ENCODE peak calls at places on chromosomes 3 and 15, in five cellular contexts. A, G, W, P and C are unnamed samples.

GRCh38 chr3:101939391-101939790 is 90.1 kb downstream of the NFKBIZ start:
- DNase-seq in A (no peak), W (no peak), P (no peak), G (no peak), C (no peak)

GRCh38 chr15:95262866-95263564 is 1031.7 kb downstream of the MCTP2 start:
- DNase-seq in G (peak), A (no peak), P (no peak), W (peak), C (no peak)

GRCh38 chr3:43783987-43784639 is 93.4 kb downstream of the ABHD5 start:
- DNase-seq in P (no peak), A (no peak), W (no peak), G (no peak), C (no peak)

GRCh38 chr15:91253605-91254004 is 153.5 kb downstream of the SV2B start:
- DNase-seq in G (no peak), A (no peak), P (no peak), W (no peak), C (no peak)

GRCh38 chr3:94928921-94929320 is 866.1 kb downstream of the NSUN3 start:
- DNase-seq in P (no peak), W (peak), A (no peak), G (no peak), C (no peak)

GRCh38 chr3:50236484-50237132 is 604 bp downstream of the GNAI2 start:
- DNase-seq in W (no peak), A (no peak), P (no peak), G (no peak), C (no peak)

GRCh38 chr3:146218880-146219866 is 31.7 kb downstream of the PLSCR4 start:
- DNase-seq in W (peak), P (peak), G (peak), A (peak), C (no peak)

GRCh38 chr3:187999821-188000220 is 154.1 kb upstream of the LPP start:
- DNase-seq in A (no peak), P (no peak), G (no peak), W (peak), C (no peak)

GRCh38 chr15:48696627-48697312 is 51.3 kb upstream of the FBN1 start:
- DNase-seq in P (no peak), G (peak), W (peak), A (no peak), C (no peak)

GRCh38 chr15:92082217-92082843 is 228.8 kb downstream of the SLCO3A1 start:
- DNase-seq in P (peak), W (peak), G (peak), A (peak), C (peak)

GRCh38 chr15:31255176-31255510 is 71.5 kb upstream of the KLF13 start:
- DNase-seq in A (no peak), P (no peak), G (no peak), W (no peak), C (no peak)

GRCh38 chr15:39756806-39757522 is 25.7 kb downstream of the FSIP1 start:
- DNase-seq in A (peak), W (peak), G (no peak), P (peak), C (peak)

GRCh38 chr15:35288580-35288979 is 203.5 kb upstream of the NANOGP8 start:
- DNase-seq in A (no peak), G (no peak), P (no peak), W (no peak), C (no peak)

GRCh38 chr15:75648156-75649000 is 666 bp downstream of the SNX33 start:
- DNase-seq in G (peak), P (no peak), A (peak), W (peak), C (no peak)

GRCh38 chr3:187066228-187066995 is 72.9 kb downstream of the RPL39L start:
- DNase-seq in A (peak), W (peak), G (no peak), P (no peak), C (no peak)

GRCh38 chr3:195129644-195130492 is 141.1 kb downstream of the XXYLT1 start:
- DNase-seq in G (no peak), A (no peak), W (peak), P (no peak), C (no peak)

GRCh38 chr3:175150812-175151411 is 291.8 kb downstream of the NAALADL2 start:
- DNase-seq in W (no peak), G (no peak), A (no peak), P (no peak), C (no peak)

GRCh38 chr3:83953417-83954089 is 1005.2 kb upstream of the CADM2 start:
- DNase-seq in W (no peak), P (no peak), G (no peak), A (no peak), C (no peak)

GRCh38 chr15:59104912-59105732 is at the start of gene CCNB2:
- DNase-seq in A (peak), P (peak), G (peak), W (peak), C (peak)

GRCh38 chr15:59111267-59111666 is 6.3 kb downstream of the CCNB2 start:
- DNase-seq in A (no peak), W (no peak), P (no peak), G (no peak), C (no peak)

GRCh38 chr15:59104602-59104911 is 389 bp upstream of the CCNB2 start:
- DNase-seq in P (no peak), G (no peak), A (no peak), W (no peak), C (no peak)

DNA sequence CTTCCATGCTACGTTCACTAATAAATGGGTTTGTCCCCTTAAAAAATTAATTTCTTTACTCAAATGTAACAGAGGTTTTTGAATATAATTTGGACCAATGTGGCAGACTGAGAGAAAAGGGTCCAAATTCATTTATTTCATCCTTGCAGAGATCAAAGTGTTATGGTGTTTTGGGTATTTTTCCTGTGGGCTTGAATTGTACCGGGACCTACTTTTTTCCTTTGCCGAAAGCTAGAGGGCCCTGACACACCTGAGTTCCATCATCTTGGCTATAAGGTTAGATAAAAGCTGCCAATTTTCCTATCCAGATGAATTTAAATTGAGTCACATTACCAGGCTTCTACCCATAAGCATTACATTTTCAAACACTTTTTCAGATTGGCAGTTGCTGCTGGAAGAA is 893 bp downstream of the CCNB2 start:
- DNase-seq in W (no peak), G (no peak), P (no peak), A (no peak), C (no peak)
- TF ChIP-seq CTCF in W (peak), G (no peak), P (peak), A (no peak), C (no peak)

GRCh38 chr3:48765376-48765775 is 48.4 kb upstream of the IP6K2 start:
- DNase-seq in G (no peak), A (no peak), P (no peak), W (peak), C (no peak)
- TF ChIP-seq CTCF in G (no peak), A (no peak), P (peak), W (peak), C (no peak)

GRCh38 chr15:69490356-69491050 is 37.9 kb downstream of the RPLP1 start:
- DNase-seq in G (no peak), P (no peak), A (no peak), W (no peak), C (no peak)

GRCh38 chr15:69493406-69493805 is 40.8 kb downstream of the RPLP1 start:
- DNase-seq in G (no peak), P (no peak), W (no peak), A (no peak), C (no peak)

GRCh38 chr15:69497076-69497475 is 44.5 kb downstream of the RPLP1 start:
- DNase-seq in P (no peak), W (no peak), G (no peak), A (no peak), C (no peak)

GRCh38 chr15:69489101-69489571 is 36.5 kb downstream of the RPLP1 start:
- DNase-seq in W (peak), G (no peak), P (no peak), A (no peak), C (no peak)

DNA sequence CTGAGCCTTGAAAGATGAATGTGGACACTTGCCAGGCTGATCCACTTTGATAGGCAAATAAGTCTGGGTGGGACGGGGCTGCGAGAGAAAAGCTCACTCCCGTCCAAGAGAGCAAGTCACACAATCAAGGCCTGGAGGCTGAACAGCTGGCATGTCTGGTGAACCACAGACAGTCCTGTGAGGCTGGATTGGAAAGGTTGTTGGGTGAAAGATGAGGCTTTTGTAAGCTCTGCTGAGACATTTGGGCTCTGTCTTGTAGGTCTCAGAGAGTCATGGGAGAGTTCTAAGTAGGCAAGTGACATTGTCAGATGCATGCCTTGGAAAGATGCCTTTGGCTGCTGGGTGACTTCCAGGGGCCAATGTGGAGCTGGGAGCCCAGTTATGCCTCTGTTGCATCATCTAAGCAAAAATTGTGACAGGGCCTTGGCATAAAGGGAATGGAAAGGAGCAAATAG is 38.5 kb downstream of the RPLP1 start:
- DNase-seq in W (peak), P (no peak), G (no peak), A (no peak), C (no peak)
- TF ChIP-seq CTCF in W (no peak), P (no peak), G (no peak), A (no peak), C (no peak)

DNA sequence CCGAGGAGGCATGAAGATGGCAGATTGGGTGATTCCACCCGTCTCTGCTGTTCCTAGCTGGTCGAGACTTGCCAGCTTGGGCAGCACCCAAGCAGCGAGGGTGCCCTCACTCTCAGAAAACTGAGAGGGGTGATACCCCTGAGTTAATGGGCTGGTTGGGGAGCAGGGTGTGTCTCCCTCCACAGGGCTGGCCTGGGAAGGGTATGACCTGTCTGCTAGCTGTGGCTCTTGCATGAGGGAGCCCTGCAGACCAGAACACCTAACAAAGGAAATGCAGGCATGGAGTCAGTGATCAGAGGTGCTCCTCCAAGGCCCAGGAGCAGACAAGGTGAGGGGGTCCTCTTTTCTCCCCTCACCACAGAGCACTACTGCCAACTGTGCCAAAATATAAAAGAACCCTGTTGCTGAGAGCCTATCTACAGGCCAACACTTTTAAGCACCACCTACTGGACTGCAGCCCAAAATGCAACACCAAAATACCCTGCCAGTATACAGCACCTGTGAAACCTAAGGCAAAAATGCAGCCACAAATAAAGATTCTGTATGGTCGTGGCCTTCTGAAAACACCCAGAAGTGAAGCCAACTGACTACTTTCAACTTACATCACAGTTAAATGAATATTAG is 35.8 kb upstream of the PPM1L start:
- DNase-seq in W (no peak), G (no peak), P (no peak), A (no peak), C (no peak)
- TF ChIP-seq CTCF in W (peak), G (no peak), P (peak), A (peak), C (no peak)

DNA sequence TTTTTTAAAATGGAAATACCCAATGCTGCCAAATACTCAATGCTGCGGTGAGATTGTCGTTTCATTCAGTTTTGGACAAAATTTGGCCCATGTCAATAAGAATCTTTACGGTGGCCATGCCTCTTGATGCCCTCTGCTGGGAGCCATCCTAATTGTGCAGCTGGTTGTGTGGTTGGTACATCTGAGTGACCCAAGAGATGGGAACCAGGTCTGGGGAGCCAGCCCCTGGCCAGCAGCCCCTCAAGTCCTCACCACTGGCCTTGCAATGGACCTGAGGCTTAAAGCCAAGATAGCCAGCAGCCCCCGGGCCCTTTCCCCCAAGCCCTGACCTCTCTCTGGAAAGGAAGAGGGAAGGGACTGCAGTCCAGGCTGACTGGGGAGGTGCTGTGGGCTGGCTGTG is 36.4 kb upstream of the ESYT3 start:
- DNase-seq in P (no peak), A (no peak), G (no peak), W (peak), C (no peak)
- TF ChIP-seq CTCF in P (no peak), A (no peak), G (no peak), W (peak), C (no peak)

GRCh38 chr3:122188758-122189157 is 5.3 kb downstream of the CASR start:
- DNase-seq in G (no peak), W (no peak), A (no peak), P (no peak), C (no peak)

GRCh38 chr3:122183521-122183892 is at the start of gene CASR:
- DNase-seq in G (no peak), A (peak), W (no peak), P (no peak), C (no peak)

GRCh38 chr3:122183893-122184590 is 574 bp downstream of the CASR start:
- DNase-seq in P (no peak), G (no peak), A (peak), W (no peak), C (no peak)

GRCh38 chr3:122186372-122186771 is 2.9 kb downstream of the CASR start:
- DNase-seq in W (no peak), G (no peak), A (no peak), P (no peak), C (no peak)

GRCh38 chr3:122184591-122184929 is 1.1 kb downstream of the CASR start:
- DNase-seq in A (peak), G (no peak), W (no peak), P (no peak), C (no peak)
- TF ChIP-seq CTCF in A (no peak), G (no peak), W (no peak), P (no peak), C (no peak)